ENCODE peak calls at places on chromosome 19, in seven cellular contexts. U, F, T, H, G, V and Q are unnamed samples.

GRCh38 chr19:20558011-20558410 is 7.6 kb downstream of the ZNF737 start:
- DNase-seq in U (no peak), F (no peak), T (no peak), H (no peak), G (no peak), V (no peak), Q (no peak)

GRCh38 chr19:31883299-31883990 is 462.0 kb upstream of the ZNF507 start:
- DNase-seq in U (no peak), F (no peak), T (no peak), H (no peak), G (no peak), V (no peak), Q (no peak)

GRCh38 chr19:4534836-4535658 is at the start of gene PLIN5:
- DNase-seq in U (peak; percentile 84), F (peak; percentile 65), T (peak; percentile 19), H (no peak), G (peak; percentile 88), V (no peak), Q (no peak)

GRCh38 chr19:41441321-41441945 is 1.5 kb upstream of the ERICH4 start:
- DNase-seq in U (peak; percentile 8), F (no peak), T (no peak), H (no peak), G (no peak), V (no peak), Q (no peak)

GRCh38 chr19:17113127-17113785 is 37.7 kb downstream of the MYO9B start:
- DNase-seq in U (no peak), F (no peak), T (no peak), H (no peak), G (no peak), V (no peak), Q (no peak)

GRCh38 chr19:50189326-50189725 is 14.1 kb upstream of the MYH14 start:
- DNase-seq in U (peak; percentile 57), F (no peak), T (no peak), H (no peak), G (no peak), V (no peak), Q (no peak)

GRCh38 chr19:19746286-19747213 is 13.6 kb upstream of the ZNF14 start:
- DNase-seq in U (no peak), F (no peak), T (no peak), H (no peak), G (peak; percentile 21), V (no peak), Q (no peak)

GRCh38 chr19:19643158-19644053 is at the start of gene GMIP:
- DNase-seq in U (peak; percentile 91), F (no peak), T (peak; percentile 24), H (peak; percentile 84), G (peak; percentile 74), V (no peak), Q (peak; percentile 30)

GRCh38 chr19:50489461-50490011 is 12.9 kb upstream of the GARIN5A start:
- DNase-seq in U (no peak), F (peak; percentile 47), T (no peak), H (no peak), G (no peak), V (no peak), Q (no peak)

GRCh38 chr19:11963566-11964355 is 1.1 kb upstream of the ZNF763 start:
- DNase-seq in U (peak; percentile 82), F (peak; percentile 63), T (peak; percentile 46), H (peak; percentile 89), G (peak; percentile 78), V (no peak), Q (peak; percentile 41)

GRCh38 chr19:57558525-57558924 is 1.1 kb downstream of the ZNF550 start:
- DNase-seq in U (no peak), F (no peak), T (peak; percentile 28), H (no peak), G (no peak), V (no peak), Q (peak; percentile 33)

GRCh38 chr19:58182989-58183821 is at the start of gene ZNF274:
- DNase-seq in U (peak; percentile 94), F (peak; percentile 84), T (peak; percentile 93), H (peak; percentile 94), G (peak; percentile 94), V (peak; percentile 72), Q (peak; percentile 93)

GRCh38 chr19:55453861-55454260 is 7.6 kb downstream of the ISOC2 start:
- DNase-seq in U (no peak), F (no peak), T (no peak), H (no peak), G (no peak), V (no peak), Q (no peak)

GRCh38 chr19:55452381-55453325 is 8.8 kb downstream of the ISOC2 start:
- DNase-seq in U (peak; percentile 46), F (peak; percentile 96), T (peak; percentile 83), H (no peak), G (peak; percentile 68), V (peak; percentile 27), Q (peak; percentile 67)

GRCh38 chr19:34962945-34963530 is 991 bp downstream of the ZNF792 start:
- DNase-seq in U (no peak), F (no peak), T (peak; percentile 35), H (no peak), G (no peak), V (no peak), Q (no peak)

GRCh38 chr19:17424743-17425365 is 5.0 kb downstream of the MVB12A start:
- DNase-seq in U (no peak), F (no peak), T (peak; percentile 48), H (no peak), G (no peak), V (no peak), Q (peak; percentile 56)

GRCh38 chr19:51772977-51773376 is 12.0 kb downstream of the FPR2 start:
- DNase-seq in U (no peak), F (no peak), T (no peak), H (no peak), G (no peak), V (no peak), Q (no peak)

GRCh38 chr19:52188822-52189744 is 769 bp upstream of the PPP2R1A start:
- DNase-seq in U (no peak), F (peak; percentile 64), T (no peak), H (no peak), G (no peak), V (peak; percentile 30), Q (peak; percentile 87)

GRCh38 chr19:17830567-17831418 is 9.5 kb upstream of the INSL3 start:
- DNase-seq in U (peak; percentile 82), F (peak; percentile 87), T (peak; percentile 69), H (no peak), G (peak; percentile 51), V (no peak), Q (peak; percentile 83)

GRCh38 chr19:52221831-52222375 is 32.1 kb downstream of the PPP2R1A start:
- DNase-seq in U (no peak), F (no peak), T (no peak), H (peak; percentile 32), G (no peak), V (no peak), Q (peak; percentile 42)

DNA sequence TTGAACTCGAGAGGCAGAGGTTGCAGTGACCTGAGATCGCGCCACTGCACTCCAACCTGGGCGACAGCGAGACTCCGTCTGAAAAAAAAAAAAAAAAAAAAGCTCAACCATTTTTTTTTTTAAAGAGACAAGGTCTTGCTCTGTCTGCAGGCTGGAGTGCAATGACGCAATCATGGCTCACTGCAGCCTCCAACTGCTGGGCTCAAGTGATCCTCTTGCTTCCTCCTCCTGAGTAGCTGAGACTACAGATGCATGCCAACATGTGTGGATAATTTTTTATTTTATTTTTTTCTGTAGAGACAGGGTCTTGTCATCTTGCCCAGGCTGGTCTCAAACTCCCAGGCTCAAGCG is 10.3 kb downstream of the EHD2 start:
- DNase-seq in U (peak; percentile 59), F (no peak), T (peak; percentile 88), H (peak; percentile 92), G (peak; percentile 80), V (no peak), Q (peak; percentile 85)
- H3K4me3 ChIP-seq in U (no peak overlapping the region), F (no peak overlapping the region), T (no peak overlapping the region), H (peak overlapping the region; percentile 45), G (no peak overlapping the region), V (no peak overlapping the region), Q (no peak overlapping the region)

GRCh38 chr19:3368441-3368795 is 2.0 kb downstream of the NFIC start:
- DNase-seq in U (no peak), F (no peak), T (no peak), H (no peak), G (no peak), V (no peak), Q (no peak)

GRCh38 chr19:3370214-3370720 is 3.9 kb downstream of the NFIC start:
- DNase-seq in U (no peak), F (no peak), T (no peak), H (no peak), G (no peak), V (no peak), Q (no peak)

GRCh38 chr19:3368848-3369336 is 2.5 kb downstream of the NFIC start:
- DNase-seq in U (no peak), F (no peak), T (peak; percentile 45), H (no peak), G (no peak), V (no peak), Q (peak; percentile 33)

GRCh38 chr19:3370728-3371591 is 4.6 kb downstream of the NFIC start:
- DNase-seq in U (no peak), F (no peak), T (no peak), H (no peak), G (no peak), V (no peak), Q (no peak)

GRCh38 chr19:3369337-3370213 is 3.2 kb downstream of the NFIC start:
- DNase-seq in U (peak; percentile 63), F (no peak), T (peak; percentile 73), H (peak; percentile 92), G (no peak), V (no peak), Q (peak; percentile 50)
- TF ChIP-seq CTCF in U (peak; percentile 8), F (no peak), T (no peak), H (peak; percentile 25), G (no peak), V (peak; percentile 11), Q (no peak)

DNA sequence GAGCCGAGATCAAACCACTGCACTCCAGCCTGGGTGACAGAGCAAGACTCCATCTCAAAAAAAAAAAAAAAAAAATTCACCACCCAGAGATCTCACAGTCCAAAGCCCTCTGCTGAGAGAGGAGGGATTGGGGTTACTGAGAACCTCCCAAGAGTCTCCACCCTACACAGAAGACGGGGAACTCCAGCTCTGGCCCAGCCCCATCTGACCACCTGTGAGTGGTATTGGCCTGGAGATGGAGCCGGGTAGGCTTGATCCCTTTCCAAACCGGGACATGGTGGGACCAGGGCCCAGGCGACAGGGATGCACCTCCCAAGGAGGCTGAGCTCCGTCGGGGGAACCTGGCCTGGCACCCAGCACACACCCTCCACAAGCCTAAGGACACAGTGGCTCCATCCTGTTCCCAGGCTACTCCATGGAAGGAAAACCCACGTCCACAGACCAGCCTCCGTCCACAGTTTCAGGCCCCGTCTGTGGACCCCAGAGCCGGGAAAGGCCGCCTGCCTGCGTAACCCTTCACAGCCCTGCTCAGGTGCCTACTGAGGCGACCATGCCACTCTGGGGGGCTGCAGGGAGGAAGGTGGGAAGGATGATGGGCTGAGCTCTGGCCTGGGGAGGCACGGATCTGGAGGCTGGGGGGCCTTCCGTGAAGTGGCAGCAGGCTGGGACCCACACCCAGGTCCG is 1.8 kb downstream of the TMEM259 start:
- DNase-seq in U (no peak), F (no peak), T (no peak), H (no peak), G (no peak), V (no peak), Q (no peak)
- H3K4me3 ChIP-seq in U (peak overlapping the region; percentile 100), F (peak overlapping the region; percentile 81), T (peak overlapping the region; percentile 95), H (peak overlapping the region; percentile 91), G (no peak overlapping the region), V (peak overlapping the region; percentile 91), Q (peak overlapping the region; percentile 86)

DNA sequence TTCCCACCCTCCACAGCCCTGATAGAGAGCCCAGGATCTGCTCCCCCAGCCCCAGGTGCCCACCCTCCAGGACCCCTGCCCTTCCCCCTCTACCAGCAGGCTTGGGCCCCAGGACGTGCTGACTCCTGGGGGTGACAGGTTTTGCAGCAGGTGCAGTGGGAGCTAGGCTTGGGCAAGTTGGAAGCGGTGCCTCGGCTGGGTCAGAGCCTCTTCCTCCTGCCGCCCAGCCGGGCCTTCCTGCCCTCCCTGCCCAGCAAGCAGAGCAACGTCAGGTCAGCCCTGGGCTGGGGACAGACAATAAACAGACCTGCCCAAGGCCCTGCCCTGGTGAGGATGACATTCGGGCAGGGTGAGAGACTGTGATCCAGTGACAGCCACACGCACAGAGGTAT is 9.2 kb upstream of the NCCRP1 start:
- DNase-seq in U (no peak), F (no peak), T (no peak), H (no peak), G (no peak), V (no peak), Q (no peak)
- TF ChIP-seq CTCF in U (no peak), F (peak; percentile 5), T (no peak), H (no peak), G (no peak), V (no peak), Q (no peak)